ENCODE peak calls at places on chromosomes 11 and 22, in six cellular contexts. One of them, this sample, is unnamed.

GRCh38 chr11:5043385-5043784 is 2.9 kb upstream of the OR52J3 start:
- DNase-seq in HCT116: no peak
- DNase-seq in GM12878: no peak
- DNase-seq in IMR-90: peak; percentile 31
- DNase-seq in SK-N-SH: no peak
- DNase-seq in Karpas-422: no peak
- DNase-seq in this sample: no peak

GRCh38 chr22:48450188-48450825 is 1377.4 kb downstream of the BRD1 start:
- DNase-seq in SK-N-SH: no peak
- DNase-seq in HCT116: no peak
- DNase-seq in Karpas-422: peak; percentile 64
- DNase-seq in GM12878: no peak
- DNase-seq in IMR-90: no peak
- DNase-seq in this sample: no peak

GRCh38 chr11:69750108-69750850 is 24.9 kb downstream of the FGF4 start:
- DNase-seq in SK-N-SH: no peak
- DNase-seq in HCT116: no peak
- DNase-seq in IMR-90: no peak
- DNase-seq in Karpas-422: no peak
- DNase-seq in GM12878: no peak
- DNase-seq in this sample: no peak

GRCh38 chr11:134944986-134945385 is 532.9 kb upstream of the B3GAT1 start:
- DNase-seq in Karpas-422: no peak
- DNase-seq in IMR-90: no peak
- DNase-seq in GM12878: no peak
- DNase-seq in HCT116: no peak
- DNase-seq in SK-N-SH: no peak
- DNase-seq in this sample: no peak

GRCh38 chr22:27987557-27987956 is 68.5 kb upstream of the PITPNB start:
- DNase-seq in IMR-90: peak; percentile 93
- DNase-seq in GM12878: no peak
- DNase-seq in HCT116: no peak
- DNase-seq in Karpas-422: no peak
- DNase-seq in SK-N-SH: no peak
- DNase-seq in this sample: no peak

GRCh38 chr11:18309691-18310090 is 12.2 kb downstream of the HPS5 start:
- DNase-seq in SK-N-SH: no peak
- DNase-seq in HCT116: no peak
- DNase-seq in GM12878: no peak
- DNase-seq in IMR-90: no peak
- DNase-seq in Karpas-422: no peak
- DNase-seq in this sample: no peak

GRCh38 chr22:37021710-37022482 is 2.4 kb downstream of the MPST start:
- DNase-seq in Karpas-422: peak; percentile 86
- DNase-seq in SK-N-SH: peak; percentile 82
- DNase-seq in HCT116: peak; percentile 27
- DNase-seq in GM12878: no peak
- DNase-seq in IMR-90: peak; percentile 34
- DNase-seq in this sample: peak; percentile 31

GRCh38 chr22:31436132-31436531 is 36.7 kb downstream of the DRG1 start:
- DNase-seq in GM12878: no peak
- DNase-seq in IMR-90: no peak
- DNase-seq in HCT116: no peak
- DNase-seq in SK-N-SH: no peak
- DNase-seq in Karpas-422: no peak
- DNase-seq in this sample: no peak

GRCh38 chr11:45073575-45074225 is 72.7 kb upstream of the PRDM11 start:
- DNase-seq in HCT116: no peak
- DNase-seq in IMR-90: no peak
- DNase-seq in SK-N-SH: no peak
- DNase-seq in GM12878: no peak
- DNase-seq in Karpas-422: peak; percentile 80
- DNase-seq in this sample: no peak

GRCh38 chr11:122104381-122104780 is 11.6 kb downstream of the BLID start:
- DNase-seq in Karpas-422: no peak
- DNase-seq in HCT116: no peak
- DNase-seq in GM12878: no peak
- DNase-seq in SK-N-SH: no peak
- DNase-seq in IMR-90: no peak
- DNase-seq in this sample: no peak

GRCh38 chr22:38205261-38206128 is 3.7 kb downstream of the MAFF start:
- DNase-seq in HCT116: no peak
- DNase-seq in GM12878: no peak
- DNase-seq in Karpas-422: no peak
- DNase-seq in SK-N-SH: no peak
- DNase-seq in IMR-90: peak; percentile 79
- DNase-seq in this sample: no peak

GRCh38 chr22:36395061-36395849 is 7.5 kb upstream of the MYH9 start:
- DNase-seq in Karpas-422: no peak
- DNase-seq in IMR-90: no peak
- DNase-seq in GM12878: no peak
- DNase-seq in HCT116: no peak
- DNase-seq in SK-N-SH: no peak
- DNase-seq in this sample: peak; percentile 35

GRCh38 chr11:76620471-76620870 is 50.1 kb downstream of the LRRC32 start:
- DNase-seq in SK-N-SH: no peak
- DNase-seq in HCT116: no peak
- DNase-seq in Karpas-422: no peak
- DNase-seq in IMR-90: peak; percentile 89
- DNase-seq in GM12878: no peak
- DNase-seq in this sample: peak; percentile 79

GRCh38 chr22:46764779-46765485 is 2.5 kb downstream of the TBC1D22A start:
- DNase-seq in HCT116: no peak
- DNase-seq in IMR-90: no peak
- DNase-seq in Karpas-422: no peak
- DNase-seq in GM12878: no peak
- DNase-seq in SK-N-SH: no peak
- DNase-seq in this sample: no peak

GRCh38 chr11:27329867-27330632 is 33.0 kb downstream of the CCDC34 start:
- DNase-seq in IMR-90: no peak
- DNase-seq in SK-N-SH: no peak
- DNase-seq in HCT116: no peak
- DNase-seq in GM12878: no peak
- DNase-seq in Karpas-422: no peak
- DNase-seq in this sample: no peak

GRCh38 chr22:37552560-37553163 is 7.6 kb upstream of the CDC42EP1 start:
- DNase-seq in HCT116: no peak
- DNase-seq in GM12878: no peak
- DNase-seq in SK-N-SH: peak; percentile 27
- DNase-seq in IMR-90: peak; percentile 55
- DNase-seq in Karpas-422: no peak
- DNase-seq in this sample: no peak

GRCh38 chr22:25347752-25348102 is 128.3 kb downstream of the CRYBB2 start:
- DNase-seq in SK-N-SH: no peak
- DNase-seq in Karpas-422: no peak
- DNase-seq in IMR-90: peak; percentile 44
- DNase-seq in GM12878: no peak
- DNase-seq in HCT116: no peak
- DNase-seq in this sample: no peak

GRCh38 chr22:45537734-45538181 is 35.1 kb downstream of the FBLN1 start:
- DNase-seq in HCT116: no peak
- DNase-seq in IMR-90: peak; percentile 84
- DNase-seq in GM12878: no peak
- DNase-seq in SK-N-SH: peak; percentile 66
- DNase-seq in Karpas-422: no peak
- DNase-seq in this sample: no peak

GRCh38 chr11:105230586-105230985 is 91.0 kb upstream of the CARD18 start:
- DNase-seq in IMR-90: no peak
- DNase-seq in GM12878: no peak
- DNase-seq in SK-N-SH: no peak
- DNase-seq in HCT116: no peak
- DNase-seq in Karpas-422: no peak
- DNase-seq in this sample: no peak

GRCh38 chr11:62665630-62666258 is 632 bp downstream of the CSKMT start:
- DNase-seq in SK-N-SH: peak; percentile 62
- DNase-seq in IMR-90: peak; percentile 66
- DNase-seq in HCT116: no peak
- DNase-seq in GM12878: no peak
- DNase-seq in Karpas-422: peak; percentile 81
- DNase-seq in this sample: no peak

GRCh38 chr11:119363874-119364590 is 17.5 kb downstream of the USP2 start:
- DNase-seq in SK-N-SH: peak; percentile 97
- DNase-seq in HCT116: no peak
- DNase-seq in GM12878: no peak
- DNase-seq in Karpas-422: peak; percentile 83
- DNase-seq in IMR-90: no peak
- DNase-seq in this sample: peak; percentile 49

GRCh38 chr22:19117111-19117512 is 5.1 kb downstream of the DGCR2 start:
- DNase-seq in IMR-90: no peak
- DNase-seq in Karpas-422: no peak
- DNase-seq in GM12878: no peak
- DNase-seq in SK-N-SH: no peak
- DNase-seq in HCT116: no peak
- DNase-seq in this sample: no peak

GRCh38 chr11:58927393-58928081 is 11.8 kb upstream of the GLYATL1 start:
- DNase-seq in GM12878: no peak
- DNase-seq in Karpas-422: peak; percentile 54
- DNase-seq in SK-N-SH: peak; percentile 65
- DNase-seq in IMR-90: peak; percentile 29
- DNase-seq in HCT116: no peak
- DNase-seq in this sample: peak; percentile 26

GRCh38 chr11:128709402-128709801 is 15.5 kb downstream of the FLI1 start:
- DNase-seq in HCT116: no peak
- DNase-seq in GM12878: no peak
- DNase-seq in SK-N-SH: no peak
- DNase-seq in IMR-90: peak; percentile 98
- DNase-seq in Karpas-422: no peak
- DNase-seq in this sample: peak; percentile 95

GRCh38 chr11:24064309-24064903 is 432.4 kb upstream of the LUZP2 start:
- DNase-seq in SK-N-SH: no peak
- DNase-seq in HCT116: no peak
- DNase-seq in Karpas-422: no peak
- DNase-seq in IMR-90: no peak
- DNase-seq in GM12878: no peak
- DNase-seq in this sample: no peak

DNA sequence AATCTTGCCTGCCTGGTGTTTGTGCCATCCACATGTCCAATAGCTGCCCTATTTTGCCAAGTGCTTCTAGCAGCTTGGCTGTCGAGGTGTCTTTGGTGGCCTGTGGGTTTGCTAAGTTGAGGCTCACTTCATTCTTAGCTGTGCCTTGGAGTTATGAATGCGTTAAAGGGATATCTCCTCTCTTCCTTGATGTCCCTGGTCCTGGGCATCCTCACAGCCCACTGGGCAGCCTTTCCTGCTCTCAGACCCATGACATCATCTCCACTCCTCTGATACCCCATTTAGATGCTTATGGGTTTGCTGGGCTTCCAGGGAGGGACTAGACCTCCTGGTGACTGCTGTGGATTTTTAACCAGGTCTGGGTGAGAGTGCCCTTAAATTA is 1.3 kb downstream of the LDLRAD3 start:
- DNase-seq in Karpas-422: no peak
- DNase-seq in IMR-90: no peak
- DNase-seq in GM12878: no peak
- DNase-seq in SK-N-SH: no peak
- DNase-seq in HCT116: no peak
- DNase-seq in this sample: no peak
- H3K4me2 ChIP-seq in Karpas-422: no peak overlapping the region
- H3K4me2 ChIP-seq in IMR-90: peak overlapping the region; percentile 98
- H3K4me2 ChIP-seq in GM12878: no peak overlapping the region
- H3K4me2 ChIP-seq in SK-N-SH: peak overlapping the region; percentile 98
- H3K4me2 ChIP-seq in HCT116: peak overlapping the region; percentile 91
- H3K4me2 ChIP-seq in this sample: peak overlapping the region; percentile 100

DNA sequence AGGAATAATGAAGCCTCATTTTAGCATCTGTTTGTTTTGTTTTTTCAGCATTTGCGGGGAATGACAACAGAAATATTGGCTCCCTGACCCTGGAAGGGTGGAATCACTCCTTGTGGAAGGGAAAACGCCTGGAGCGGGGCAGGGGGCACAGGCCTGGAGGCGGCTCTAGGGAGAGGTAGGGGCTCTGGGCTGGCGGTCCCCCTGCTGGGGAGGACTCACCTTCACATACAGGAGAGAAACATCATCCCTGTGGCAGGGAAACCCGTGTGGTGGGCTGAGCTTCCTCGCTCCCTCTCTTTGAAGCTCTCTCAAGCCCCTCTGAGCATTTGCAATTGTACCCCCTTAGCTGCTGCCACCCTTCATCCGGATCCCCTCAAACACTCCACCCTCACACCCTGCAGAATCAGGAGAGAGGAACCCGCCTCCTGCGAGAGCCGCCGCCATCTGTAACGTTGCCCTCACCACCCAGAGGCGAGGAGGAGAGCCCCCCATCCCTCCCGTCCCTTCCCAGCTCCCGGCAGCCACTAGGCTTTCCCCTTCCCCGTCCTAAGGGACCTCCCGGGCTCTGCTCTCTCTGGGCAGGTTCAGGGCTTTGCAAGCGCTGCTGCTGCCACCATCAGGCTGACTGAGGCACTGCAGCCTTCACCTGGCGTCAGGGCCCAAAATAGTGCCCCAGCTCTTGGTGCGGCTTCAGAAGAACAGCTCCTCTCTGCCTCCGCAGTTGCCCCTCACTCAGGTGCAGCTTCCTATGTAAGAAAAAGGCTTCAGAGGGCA is 10.4 kb downstream of the KIRREL3 start:
- DNase-seq in Karpas-422: peak; percentile 70
- DNase-seq in IMR-90: peak; percentile 77
- DNase-seq in SK-N-SH: peak; percentile 88
- DNase-seq in HCT116: peak; percentile 18
- DNase-seq in GM12878: no peak
- DNase-seq in this sample: peak; percentile 77
- H3K4me3 ChIP-seq in Karpas-422: no peak overlapping the region
- H3K4me3 ChIP-seq in IMR-90: peak overlapping the region; percentile 27
- H3K4me3 ChIP-seq in SK-N-SH: peak overlapping the region; percentile 21
- H3K4me3 ChIP-seq in HCT116: no peak overlapping the region
- H3K4me3 ChIP-seq in GM12878: no peak overlapping the region
- H3K4me3 ChIP-seq in this sample: no peak overlapping the region

GRCh38 chr11:35531246-35531645 is 5.8 kb upstream of the PAMR1 start:
- DNase-seq in HCT116: no peak
- DNase-seq in SK-N-SH: no peak
- DNase-seq in Karpas-422: no peak
- DNase-seq in IMR-90: no peak
- DNase-seq in GM12878: no peak
- DNase-seq in this sample: no peak
- H3K27me3 ChIP-seq in HCT116: peaks cover 5% of the 10 kb centered on the region
- H3K27me3 ChIP-seq in SK-N-SH: no peaks in the 10 kb centered on the region
- H3K27me3 ChIP-seq in Karpas-422: no peaks in the 10 kb centered on the region
- H3K27me3 ChIP-seq in IMR-90: no peaks in the 10 kb centered on the region
- H3K27me3 ChIP-seq in GM12878: no peaks in the 10 kb centered on the region
- H3K27me3 ChIP-seq in this sample: no peaks in the 10 kb centered on the region

DNA sequence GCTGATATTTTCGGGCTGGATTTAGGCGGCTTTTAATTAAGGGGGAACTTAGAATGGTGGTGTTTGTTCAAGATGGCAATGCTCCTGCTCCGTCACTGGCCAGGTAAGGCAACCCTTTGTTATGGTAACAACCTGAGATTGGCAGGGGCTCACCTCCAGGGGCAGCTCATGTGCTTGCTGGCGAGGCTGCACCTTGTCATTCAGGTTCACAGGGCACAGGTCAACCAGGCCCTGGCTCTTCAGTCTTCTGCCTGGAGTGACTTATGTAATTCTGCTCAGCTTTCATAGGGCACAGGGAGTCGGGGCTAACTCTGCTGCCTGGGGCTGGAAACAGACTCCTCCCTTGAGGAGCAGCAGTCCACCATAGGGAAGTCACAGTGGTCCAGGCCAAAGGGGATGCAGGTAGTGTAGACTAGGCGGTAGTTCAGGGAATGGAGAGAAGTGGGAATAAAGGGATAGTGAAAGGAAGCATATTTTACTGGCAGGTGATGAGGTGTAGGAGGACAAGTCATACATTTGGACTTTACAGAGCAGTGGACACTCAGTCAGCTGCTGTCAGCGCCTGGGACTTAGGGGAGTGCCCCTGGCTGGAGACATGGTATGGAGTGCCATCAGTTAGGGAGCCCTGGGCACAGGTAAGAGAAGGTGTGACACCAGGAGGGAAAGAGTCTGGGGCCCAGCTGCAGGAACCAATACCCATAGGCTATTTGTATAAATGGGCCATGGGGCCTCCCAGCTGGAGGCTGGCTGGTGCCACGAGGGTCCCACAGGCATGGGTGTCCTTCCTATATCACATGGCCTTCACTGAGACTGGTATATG is 1.3 kb upstream of the MIF start:
- DNase-seq in IMR-90: no peak
- DNase-seq in HCT116: no peak
- DNase-seq in Karpas-422: no peak
- DNase-seq in GM12878: no peak
- DNase-seq in SK-N-SH: no peak
- DNase-seq in this sample: no peak
- H3K4me2 ChIP-seq in IMR-90: no peak overlapping the region
- H3K4me2 ChIP-seq in HCT116: peak overlapping the region; percentile 85
- H3K4me2 ChIP-seq in Karpas-422: peak overlapping the region; percentile 98
- H3K4me2 ChIP-seq in GM12878: peak overlapping the region; percentile 94
- H3K4me2 ChIP-seq in SK-N-SH: no peak overlapping the region
- H3K4me2 ChIP-seq in this sample: peak overlapping the region; percentile 95